ENCODE peak calls at places on chromosomes 6 and 20, in ten cellular contexts. L is K562; G is OCI-LY7; V is pancreas; J is fibroblast of lung; D is upper lobe of right lung; X is left ventricle myocardium inferior; O is CD8-positive, alpha-beta T cell; F is effector memory CD4-positive, alpha-beta T cell; C is coronary artery. A is an unnamed sample.

GRCh38 chr20:45792513-45793118 is 862 bp downstream of the DNTTIP1 start:
- DNase-seq in F (no peak), O (peak), G (peak), V (no peak), J (no peak), C (no peak), L (no peak), X (no peak), D (no peak), A (no peak)

GRCh38 chr6:143598466-143599080 is 79.2 kb upstream of the PHACTR2 start:
- DNase-seq in G (no peak), V (no peak), L (peak), X (no peak), D (no peak), J (no peak), O (no peak), C (no peak), F (no peak), A (no peak)

GRCh38 chr20:26163890-26164289 is 467.2 kb upstream of the ZNF337 start:
- DNase-seq in L (no peak), C (no peak), F (no peak), V (no peak), O (no peak), G (no peak), X (no peak), J (peak), D (no peak), A (peak)

GRCh38 chr20:33120934-33121333 is 41.5 kb downstream of the BPIFB4 start:
- DNase-seq in F (no peak), V (no peak), L (no peak), C (no peak), D (no peak), X (no peak), O (no peak), G (no peak), J (no peak), A (no peak)

GRCh38 chr6:63904844-63905243 is 269.2 kb downstream of the PHF3 start:
- DNase-seq in J (peak), F (no peak), C (no peak), L (no peak), X (no peak), G (no peak), O (no peak), D (no peak), V (no peak), A (peak)

GRCh38 chr6:15449001-15449400 is 203.1 kb downstream of the JARID2 start:
- DNase-seq in D (no peak), J (no peak), G (no peak), C (no peak), X (no peak), L (no peak), F (no peak), V (no peak), O (no peak), A (no peak)

GRCh38 chr6:1952726-1953360 is 292.6 kb downstream of the GMDS start:
- DNase-seq in L (no peak), G (no peak), J (peak), X (no peak), F (no peak), C (no peak), O (no peak), D (no peak), V (no peak), A (peak)

GRCh38 chr6:135113855-135114254 is 59.2 kb upstream of the HBS1L start:
- DNase-seq in O (no peak), J (no peak), D (no peak), F (no peak), G (no peak), L (no peak), X (no peak), V (no peak), C (no peak), A (no peak)

GRCh38 chr6:21188505-21189223 is 404.9 kb upstream of the SOX4 start:
- DNase-seq in C (no peak), G (peak), X (no peak), O (no peak), D (no peak), F (no peak), J (no peak), V (no peak), L (no peak), A (peak)

GRCh38 chr6:144477396-144477795 is 192.3 kb downstream of the UTRN start:
- DNase-seq in J (peak), V (no peak), D (no peak), C (no peak), X (no peak), O (no peak), L (no peak), G (no peak), F (no peak), A (no peak)

GRCh38 chr6:150412221-150412620 is 43.4 kb downstream of the IYD start:
- DNase-seq in G (no peak), C (no peak), F (no peak), J (peak), D (no peak), L (no peak), X (no peak), O (no peak), V (no peak), A (no peak)

GRCh38 chr20:58661298-58662141 is 10.4 kb downstream of the STX16 start:
- DNase-seq in C (no peak), V (no peak), D (no peak), F (peak), O (peak), J (no peak), G (peak), X (no peak), L (no peak), A (no peak)

GRCh38 chr6:21115111-21115510 is 478.4 kb upstream of the SOX4 start:
- DNase-seq in L (no peak), J (peak), C (no peak), D (no peak), O (no peak), V (no peak), X (no peak), F (no peak), G (no peak), A (no peak)

GRCh38 chr6:142960098-142960497 is 15.1 kb upstream of the HIVEP2 start:
- DNase-seq in F (no peak), G (no peak), J (peak), X (no peak), D (no peak), L (no peak), O (no peak), C (no peak), V (no peak), A (no peak)

GRCh38 chr6:80148220-80148619 is 41.7 kb downstream of the BCKDHB start:
- DNase-seq in F (no peak), O (no peak), G (no peak), V (no peak), C (no peak), D (no peak), J (no peak), X (no peak), L (no peak), A (no peak)

GRCh38 chr6:131980791-131981623 is 29.8 kb upstream of the CCN2 start:
- DNase-seq in D (no peak), C (no peak), F (no peak), X (no peak), L (no peak), G (no peak), O (no peak), V (no peak), J (no peak), A (no peak)

DNA sequence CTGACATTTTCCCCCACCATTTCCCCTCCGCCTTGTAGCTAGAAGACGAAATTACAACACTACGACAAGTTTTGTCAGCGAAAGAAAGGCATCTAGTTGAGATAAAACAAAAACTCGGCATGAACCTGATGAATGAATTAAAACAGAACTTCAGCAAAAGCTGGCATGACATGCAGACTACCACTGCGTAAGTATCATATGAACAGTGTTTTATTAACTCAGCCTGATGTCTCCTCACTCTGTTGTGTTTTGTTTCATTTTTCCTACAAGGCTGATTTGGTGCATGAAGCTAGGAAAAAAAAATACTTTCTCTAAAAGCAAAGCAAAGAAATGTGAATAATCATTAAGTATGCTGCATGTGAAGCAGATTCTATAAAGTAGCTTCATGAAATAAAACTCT is 72.7 kb downstream of the HDDC2 start:
- DNase-seq in D (no peak), O (no peak), X (no peak), V (no peak), J (no peak), C (no peak), G (no peak), L (no peak), F (no peak), A (no peak)
- H3K27ac ChIP-seq in D (no peak), O (no peak), X (peak), V (no peak), J (no peak), C (peak), G (no peak), L (no peak), F (no peak), A (no peak)

DNA sequence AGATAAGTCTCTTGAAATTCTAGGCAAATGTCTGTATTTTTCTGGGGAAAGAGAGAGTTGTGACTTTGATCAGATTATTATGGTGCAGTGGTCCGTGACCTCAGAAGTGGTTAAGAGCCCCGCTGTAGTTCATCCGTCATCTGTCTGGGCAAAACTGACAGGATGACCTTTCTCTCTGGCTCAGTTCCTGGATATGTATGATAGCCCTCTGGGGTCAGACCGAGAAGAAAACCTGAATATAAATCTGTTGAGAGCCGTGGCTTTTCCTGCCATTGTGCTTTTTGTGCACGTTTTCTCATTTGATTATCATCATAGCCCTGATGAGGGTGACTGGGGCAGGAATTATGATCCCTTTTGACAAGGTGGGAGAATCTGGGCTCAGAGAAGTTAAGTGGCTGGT is 26.5 kb downstream of the GHRH start:
- DNase-seq in J (no peak), C (no peak), L (peak), V (no peak), G (no peak), F (no peak), D (no peak), O (no peak), X (no peak), A (no peak)
- H3K27ac ChIP-seq in J (no peak), C (no peak), L (no peak), V (no peak), G (no peak), F (no peak), D (no peak), O (no peak), X (peak), A (no peak)

GRCh38 chr6:121755500-121755899 is 320.1 kb downstream of the GJA1 start:
- DNase-seq in G (no peak), F (no peak), O (no peak), V (no peak), D (no peak), X (no peak), C (no peak), L (no peak), J (no peak), A (no peak)

GRCh38 chr6:121760191-121760590 is 324.7 kb downstream of the GJA1 start:
- DNase-seq in G (no peak), X (no peak), J (no peak), O (no peak), L (no peak), V (no peak), F (no peak), C (no peak), D (no peak), A (no peak)

GRCh38 chr6:121760640-121761213 is 325.3 kb downstream of the GJA1 start:
- DNase-seq in X (no peak), F (no peak), C (no peak), G (no peak), D (no peak), V (no peak), L (no peak), O (no peak), J (no peak), A (no peak)

GRCh38 chr6:121759370-121759769 is 323.9 kb downstream of the GJA1 start:
- DNase-seq in X (no peak), L (no peak), D (no peak), G (no peak), C (no peak), J (no peak), O (no peak), V (no peak), F (no peak), A (no peak)

GRCh38 chr6:121756643-121757042 is 321.2 kb downstream of the GJA1 start:
- DNase-seq in J (no peak), C (no peak), O (no peak), V (no peak), X (no peak), D (no peak), F (no peak), L (no peak), G (no peak), A (no peak)
- H3K27ac ChIP-seq in J (no peak), C (no peak), O (no peak), V (no peak), X (no peak), D (no peak), F (no peak), L (no peak), G (no peak), A (no peak)

DNA sequence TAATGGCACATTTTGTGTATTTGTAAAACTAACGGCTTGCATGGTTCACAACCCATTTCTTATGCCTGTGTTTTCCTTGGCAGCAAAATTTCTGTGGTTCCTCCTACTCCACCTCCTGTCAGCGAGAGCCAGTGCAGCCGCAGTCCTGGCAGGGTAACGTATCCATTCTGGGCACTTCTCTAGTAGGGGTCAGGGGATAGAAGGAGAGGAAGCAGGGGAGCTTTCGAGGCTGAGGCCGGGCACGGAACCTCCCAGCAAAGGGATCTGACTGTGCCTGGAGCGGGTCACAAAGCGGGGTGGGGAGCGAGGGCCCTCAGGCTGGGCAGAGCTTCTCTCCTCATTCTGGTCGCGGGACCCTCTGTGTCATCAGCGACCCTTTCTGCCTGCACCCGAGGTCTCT is 58.4 kb downstream of the SYTL3 start:
- DNase-seq in L (no peak), X (peak), V (no peak), J (peak), G (no peak), C (peak), O (no peak), D (no peak), F (no peak), A (no peak)
- H3K27ac ChIP-seq in L (no peak), X (peak), V (no peak), J (no peak), G (no peak), C (peak), O (no peak), D (peak), F (no peak), A (no peak)

DNA sequence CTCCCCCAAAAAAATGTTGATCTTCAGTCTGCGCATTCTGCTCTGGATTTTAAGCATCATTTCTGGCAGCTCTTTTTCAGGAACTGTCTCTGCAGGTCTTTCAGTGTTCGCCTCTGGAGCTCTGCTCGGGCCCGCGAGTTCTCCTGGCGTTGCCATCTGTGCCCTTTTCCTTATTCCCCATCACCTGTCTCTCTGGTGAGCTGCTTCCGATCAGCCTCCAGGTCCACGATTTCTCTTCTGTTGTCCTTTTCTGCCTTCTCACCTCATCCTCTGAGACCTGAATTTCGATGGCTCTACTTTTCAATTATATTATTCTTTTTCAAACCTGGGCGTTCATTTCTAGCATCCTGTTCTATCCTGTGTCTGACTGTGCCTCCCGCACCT is 590 bp upstream of the MAP1LC3A start:
- DNase-seq in F (no peak), O (no peak), G (no peak), C (no peak), L (no peak), D (no peak), J (no peak), X (no peak), V (no peak), A (no peak)
- H3K27ac ChIP-seq in F (peak), O (peak), G (no peak), C (peak), L (peak), D (peak), J (peak), X (peak), V (peak), A (peak)

DNA sequence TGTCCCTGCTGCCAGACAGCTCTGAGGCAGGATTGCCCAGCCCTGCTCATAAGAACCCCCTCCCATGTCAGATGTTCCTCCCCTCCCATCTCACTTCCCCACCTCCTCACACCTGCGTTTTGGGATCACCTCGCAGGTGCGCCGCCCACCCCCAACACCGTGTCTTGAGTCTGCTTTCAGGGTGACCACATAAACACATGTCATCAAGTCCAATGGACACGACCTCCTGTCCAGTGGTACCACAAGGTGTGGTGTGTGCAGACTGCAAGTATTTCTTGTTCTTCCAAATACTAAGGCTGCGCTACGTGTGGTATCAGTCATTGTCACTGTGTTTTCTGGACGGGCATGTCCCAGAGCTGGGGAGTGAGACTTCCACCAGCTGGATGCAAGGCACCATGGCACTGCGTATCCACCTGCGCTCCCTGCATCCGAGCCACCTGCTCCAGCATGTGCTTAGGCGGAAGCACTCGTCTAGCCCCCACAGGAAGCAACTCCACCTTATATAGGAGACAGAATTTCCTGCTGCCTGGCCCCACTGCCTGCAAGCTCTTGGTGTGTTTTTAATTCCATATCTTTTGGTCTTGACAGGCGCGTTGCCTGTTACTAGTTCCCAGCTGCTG is 119.7 kb upstream of the NXT1 start:
- DNase-seq in X (no peak), O (no peak), D (no peak), V (no peak), L (no peak), J (no peak), F (no peak), C (peak), G (no peak), A (no peak)
- H3K27ac ChIP-seq in X (no peak), O (no peak), D (no peak), V (no peak), L (no peak), J (no peak), F (no peak), C (no peak), G (no peak), A (no peak)

GRCh38 chr6:33589366-33589722 is 9.3 kb upstream of the BAK1 start:
- DNase-seq in C (no peak), D (no peak), J (no peak), L (no peak), G (no peak), X (no peak), V (no peak), O (no peak), F (no peak), A (no peak)

GRCh38 chr6:33592280-33592594 is 12.2 kb upstream of the BAK1 start:
- DNase-seq in G (no peak), L (no peak), F (no peak), X (no peak), J (no peak), O (no peak), C (no peak), V (no peak), D (no peak), A (no peak)

GRCh38 chr6:33591633-33592032 is 11.6 kb upstream of the BAK1 start:
- DNase-seq in O (no peak), F (no peak), L (no peak), V (no peak), G (no peak), J (no peak), X (no peak), D (no peak), C (no peak), A (no peak)

GRCh38 chr6:33589723-33590530 is 9.9 kb upstream of the BAK1 start:
- DNase-seq in J (peak), L (peak), F (no peak), C (no peak), D (peak), X (no peak), O (peak), V (peak), G (peak), A (peak)

GRCh38 chr6:33590531-33591198 is 10.6 kb upstream of the BAK1 start:
- DNase-seq in O (no peak), J (no peak), V (no peak), G (peak), X (no peak), F (no peak), D (peak), L (peak), C (no peak), A (peak)
- H3K27ac ChIP-seq in O (no peak), J (peak), V (peak), G (peak), X (peak), F (no peak), D (peak), L (peak), C (peak), A (peak)

GRCh38 chr20:50405915-50406609 is 104.1 kb upstream of the PTPN1 start:
- DNase-seq in L (no peak), F (no peak), J (no peak), O (no peak), C (no peak), X (no peak), G (no peak), V (no peak), D (no peak), A (no peak)
- H3K27ac ChIP-seq in L (no peak), F (no peak), J (no peak), O (no peak), C (peak), X (no peak), G (no peak), V (no peak), D (no peak), A (no peak)